ENCODE peak calls at places on chromosomes 13 and 19, in four cellular contexts. M, D, S and Q are unnamed samples.

GRCh38 chr13:68304287-68304893 is 1074.3 kb upstream of the PCDH9 start:
- DNase-seq in M (no peak), S (no peak), D (no peak), Q (no peak)

GRCh38 chr19:48799358-48800300 is 11.2 kb downstream of the BCAT2 start:
- DNase-seq in S (no peak), M (no peak), D (no peak), Q (no peak)

GRCh38 chr13:113098163-113098732 is 7.3 kb upstream of the F7 start:
- DNase-seq in D (no peak), S (no peak), M (no peak), Q (no peak)

GRCh38 chr13:49165798-49166752 is 54.1 kb upstream of the MLNR start:
- DNase-seq in D (no peak), M (no peak), S (no peak), Q (no peak)

GRCh38 chr13:82627183-82627582 is 1255.1 kb downstream of the SLITRK1 start:
- DNase-seq in M (no peak), D (no peak), S (no peak), Q (no peak)

GRCh38 chr19:4060621-4061177 is 6.0 kb downstream of the ZBTB7A start:
- DNase-seq in S (no peak), M (no peak), D (no peak), Q (no peak)

GRCh38 chr13:77300176-77301141 is 26.4 kb downstream of the MYCBP2 start:
- DNase-seq in S (no peak), M (no peak), D (no peak), Q (peak; percentile 37)

GRCh38 chr13:30108913-30109237 is 198.5 kb downstream of the KATNAL1 start:
- DNase-seq in S (no peak), D (no peak), M (no peak), Q (no peak)

GRCh38 chr19:42253245-42254082 is 1.5 kb downstream of the ERF start:
- DNase-seq in M (peak; percentile 76), S (peak; percentile 80), D (no peak), Q (peak; percentile 57)

GRCh38 chr13:106383791-106384190 is 151.7 kb downstream of the EFNB2 start:
- DNase-seq in M (no peak), S (no peak), D (no peak), Q (no peak)

GRCh38 chr13:19048381-19048780 is 133.2 kb downstream of the TUBA3C start:
- DNase-seq in S (no peak), D (no peak), M (no peak), Q (no peak)

GRCh38 chr19:5210556-5210955 is 130.1 kb downstream of the PTPRS start:
- DNase-seq in S (no peak), D (no peak), M (no peak), Q (no peak)
- H3K36me3 ChIP-seq in S (peaks cover 88% of the 10 kb centered on the region), D (peaks cover 52% of the 10 kb centered on the region), M (peaks cover 4% of the 10 kb centered on the region), Q (no peaks in the 10 kb centered on the region)

GRCh38 chr13:97241761-97242160 is 19.6 kb downstream of the MBNL2 start:
- DNase-seq in D (no peak), S (no peak), M (no peak), Q (no peak)

GRCh38 chr13:97239306-97239705 is 17.2 kb downstream of the MBNL2 start:
- DNase-seq in S (no peak), D (no peak), M (no peak), Q (no peak)

GRCh38 chr13:97240789-97241734 is 18.9 kb downstream of the MBNL2 start:
- DNase-seq in S (no peak), M (no peak), D (no peak), Q (no peak)

GRCh38 chr13:97238883-97239282 is 16.8 kb downstream of the MBNL2 start:
- DNase-seq in D (no peak), M (no peak), S (no peak), Q (no peak)

GRCh38 chr13:97239943-97240788 is 18.0 kb downstream of the MBNL2 start:
- DNase-seq in D (no peak), M (no peak), S (no peak), Q (no peak)
- H3K4me3 ChIP-seq in D (no peak overlapping the region), M (no peak overlapping the region), S (no peak overlapping the region), Q (no peak overlapping the region)

DNA sequence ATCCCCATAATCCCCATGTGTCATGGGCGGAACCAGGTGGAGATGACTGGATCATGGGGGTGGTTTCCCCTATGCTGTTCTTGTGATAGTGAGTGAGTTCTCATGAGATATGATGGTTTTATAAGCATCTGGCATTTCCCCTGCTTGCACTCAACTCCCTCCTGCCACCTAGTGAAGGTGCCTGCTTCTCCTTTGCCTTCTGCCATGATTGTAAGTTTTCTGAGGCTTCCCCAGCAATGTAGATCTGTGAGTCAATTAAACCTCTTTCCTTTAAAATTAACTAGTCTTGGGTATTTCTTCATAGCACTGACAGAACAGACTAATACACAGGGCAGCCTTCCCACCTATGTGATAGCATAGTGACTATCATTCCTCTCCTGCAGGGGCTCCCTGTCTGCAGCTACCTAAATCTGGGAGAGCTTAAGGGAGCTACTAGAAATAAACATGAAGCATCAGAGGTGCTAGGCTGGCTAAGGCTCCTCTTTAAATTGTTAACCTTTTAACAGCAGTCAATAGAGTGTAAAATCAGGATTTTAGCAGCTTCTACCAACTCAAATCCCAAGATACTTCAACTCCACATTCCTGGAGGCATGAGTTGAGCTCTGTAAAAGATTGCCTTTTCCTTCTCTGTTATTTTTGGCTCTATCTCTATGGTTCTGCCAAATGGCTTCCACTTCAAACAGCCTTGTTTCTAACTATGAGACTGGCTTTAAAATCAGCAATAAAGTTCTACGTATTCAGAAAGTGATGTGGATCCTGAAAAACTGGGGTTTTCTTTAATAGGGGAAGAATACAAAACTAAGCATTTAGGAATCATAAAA is 112.3 kb downstream of the VWA8 start:
- DNase-seq in S (no peak), D (no peak), M (no peak), Q (no peak)
- H3K36me3 ChIP-seq in S (peaks cover 3% of the 10 kb centered on the region), D (no peaks in the 10 kb centered on the region), M (no peaks in the 10 kb centered on the region), Q (no peaks in the 10 kb centered on the region)

GRCh38 chr13:99414048-99414995 is 87.0 kb upstream of the TM9SF2 start:
- DNase-seq in M (no peak), S (peak; percentile 12), D (no peak), Q (no peak)
- H3K4me3 ChIP-seq in M (no peak overlapping the region), S (no peak overlapping the region), D (no peak overlapping the region), Q (no peak overlapping the region)

GRCh38 chr19:46732172-46732938 is 13.5 kb upstream of the FKRP start:
- DNase-seq in M (no peak), D (no peak), S (peak; percentile 44), Q (no peak)

GRCh38 chr19:46731007-46731501 is 14.1 kb upstream of the PRKD2 start:
- DNase-seq in D (no peak), M (peak; percentile 80), S (peak; percentile 72), Q (no peak)

GRCh38 chr19:46731584-46731983 is 14.3 kb upstream of the FKRP start:
- DNase-seq in S (peak; percentile 53), D (no peak), M (peak; percentile 72), Q (no peak)

GRCh38 chr19:46732966-46733692 is 12.7 kb upstream of the FKRP start:
- DNase-seq in M (peak; percentile 88), S (peak; percentile 60), D (no peak), Q (no peak)

DNA sequence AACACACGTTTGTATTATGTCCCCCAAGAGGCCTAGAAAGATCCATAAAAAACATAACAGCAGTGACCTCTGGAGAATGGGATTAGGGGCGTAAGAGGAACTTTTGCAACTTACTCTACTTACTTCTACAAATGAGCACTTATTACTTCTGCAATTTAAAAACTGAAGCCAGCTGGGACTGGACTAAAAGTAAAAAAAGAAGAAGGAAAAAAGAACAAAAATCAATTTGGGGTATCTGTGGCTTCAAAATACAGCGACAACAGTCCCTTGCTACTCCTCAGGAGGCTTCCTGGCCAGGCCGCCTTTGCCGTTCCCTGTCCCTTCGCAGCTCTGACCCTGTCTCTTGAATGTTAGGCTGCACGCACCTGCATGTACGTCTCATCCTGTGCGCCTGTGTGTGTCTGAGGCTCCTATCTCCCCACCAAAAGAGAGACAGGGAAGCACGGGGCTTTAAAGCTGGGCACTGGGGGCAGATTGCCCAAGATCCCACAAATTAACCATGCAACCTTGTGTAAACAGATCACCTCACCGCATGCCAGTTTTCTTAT is 12.1 kb upstream of the FKRP start:
- DNase-seq in M (no peak), S (no peak), D (no peak), Q (no peak)
- H3K36me3 ChIP-seq in M (no peaks in the 10 kb centered on the region), S (peaks cover 97% of the 10 kb centered on the region), D (peaks cover 39% of the 10 kb centered on the region), Q (peaks cover 57% of the 10 kb centered on the region)

DNA sequence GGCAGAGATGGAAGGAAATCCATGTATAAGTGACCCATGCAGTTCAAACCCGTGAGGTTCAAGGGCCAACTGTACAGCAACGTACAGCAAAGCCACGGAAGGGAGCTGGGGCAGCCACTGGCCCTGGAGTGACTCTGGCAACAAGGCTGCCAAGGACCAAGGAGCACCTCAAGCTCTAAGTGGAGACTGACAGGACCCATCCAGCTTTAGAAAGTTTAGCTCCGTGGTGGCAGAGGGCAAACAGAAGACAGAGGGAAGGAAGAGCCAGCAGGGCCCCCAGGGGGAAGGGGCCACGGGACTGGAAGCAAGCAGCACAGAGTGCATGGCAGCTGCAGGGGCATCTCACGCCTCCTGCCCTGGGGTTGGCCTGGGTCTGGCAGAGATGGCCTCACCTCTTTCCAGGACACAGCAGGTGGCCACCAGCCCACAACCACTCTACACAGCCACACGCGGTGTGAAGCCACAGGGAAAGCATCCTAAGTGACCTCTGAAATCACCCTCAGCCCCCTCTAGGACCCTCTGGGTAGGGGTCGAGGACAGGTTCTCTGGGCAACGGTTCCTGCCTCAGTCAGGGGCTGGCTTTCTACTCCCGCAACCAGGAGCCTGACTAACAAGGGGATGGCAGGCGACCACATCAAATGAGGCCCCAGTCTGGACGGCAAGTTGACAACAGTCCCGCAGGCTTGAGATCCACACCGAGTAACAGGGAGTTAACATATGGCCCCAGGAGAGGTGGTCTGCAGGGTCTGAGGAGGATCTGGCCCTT is 3.8 kb downstream of the MIER2 start:
- DNase-seq in S (no peak), M (no peak), D (no peak), Q (no peak)
- H3K4me3 ChIP-seq in S (peak overlapping the region; percentile 74), M (no peak overlapping the region), D (no peak overlapping the region), Q (no peak overlapping the region)

GRCh38 chr19:19489804-19490204 is 25.5 kb downstream of the TSSK6 start:
- DNase-seq in M (no peak), S (peak; percentile 61), D (no peak), Q (no peak)
- H3K36me3 ChIP-seq in M (no peaks in the 10 kb centered on the region), S (peaks cover 24% of the 10 kb centered on the region), D (peaks cover 22% of the 10 kb centered on the region), Q (peaks cover 25% of the 10 kb centered on the region)

GRCh38 chr19:7598180-7598579 is 2.5 kb downstream of the CAMSAP3 start:
- DNase-seq in D (no peak), M (no peak), S (no peak), Q (no peak)

GRCh38 chr19:7600721-7601120 is 5.1 kb downstream of the CAMSAP3 start:
- DNase-seq in S (no peak), D (no peak), M (no peak), Q (no peak)

GRCh38 chr19:7597689-7598088 is 2.0 kb downstream of the CAMSAP3 start:
- DNase-seq in S (no peak), D (no peak), M (no peak), Q (no peak)

GRCh38 chr19:7596191-7596937 is 701 bp downstream of the CAMSAP3 start:
- DNase-seq in M (no peak), S (no peak), D (no peak), Q (no peak)

GRCh38 chr19:7595466-7596133 is at the start of gene CAMSAP3:
- DNase-seq in D (no peak), S (no peak), M (no peak), Q (peak; percentile 52)
- H3K4me3 ChIP-seq in D (peak within 1 kb of the TSS; percentile 9), S (peak within 1 kb of the TSS; percentile 36), M (peak within 1 kb of the TSS; percentile 22), Q (peak within 1 kb of the TSS; percentile 67)